ENCODE peak calls at places on chromosome 21, in six cellular contexts. One of them, this sample, is unnamed. For H3K9me3 and H3K36me3, the result is how much of the 10 kb centered on the place peaks cover.

GRCh38 chr21:21002137-21002536 is 3.9 kb downstream of the NCAM2 start:
- DNase-seq in CD8-positive, alpha-beta T cell: no peak
- DNase-seq in psoas muscle: no peak
- DNase-seq in upper lobe of right lung: no peak
- DNase-seq in endodermal cell: no peak
- DNase-seq in NT2/D1: no peak
- DNase-seq in this sample: no peak

GRCh38 chr21:17679002-17679600 is 66.4 kb upstream of the BTG3 start:
- DNase-seq in CD8-positive, alpha-beta T cell: no peak
- DNase-seq in psoas muscle: no peak
- DNase-seq in upper lobe of right lung: no peak
- DNase-seq in endodermal cell: no peak
- DNase-seq in NT2/D1: peak
- DNase-seq in this sample: no peak

GRCh38 chr21:46661211-46661625 is 25.7 kb downstream of the PRMT2 start:
- DNase-seq in CD8-positive, alpha-beta T cell: peak
- DNase-seq in psoas muscle: peak
- DNase-seq in upper lobe of right lung: peak
- DNase-seq in endodermal cell: peak
- DNase-seq in NT2/D1: peak
- DNase-seq in this sample: peak

GRCh38 chr21:26833011-26833410 is 12.2 kb downstream of the ADAMTS1 start:
- DNase-seq in CD8-positive, alpha-beta T cell: no peak
- DNase-seq in psoas muscle: no peak
- DNase-seq in upper lobe of right lung: no peak
- DNase-seq in endodermal cell: no peak
- DNase-seq in NT2/D1: no peak
- DNase-seq in this sample: no peak

GRCh38 chr21:24217141-24217540 is 1390.1 kb downstream of the MRPL39 start:
- DNase-seq in CD8-positive, alpha-beta T cell: no peak
- DNase-seq in psoas muscle: no peak
- DNase-seq in upper lobe of right lung: no peak
- DNase-seq in endodermal cell: no peak
- DNase-seq in NT2/D1: no peak
- DNase-seq in this sample: no peak

GRCh38 chr21:23694396-23694795 is 1912.9 kb downstream of the MRPL39 start:
- DNase-seq in CD8-positive, alpha-beta T cell: no peak
- DNase-seq in psoas muscle: no peak
- DNase-seq in upper lobe of right lung: no peak
- DNase-seq in endodermal cell: no peak
- DNase-seq in NT2/D1: no peak
- DNase-seq in this sample: no peak

GRCh38 chr21:25949701-25950100 is 214.9 kb downstream of the GABPA start:
- DNase-seq in CD8-positive, alpha-beta T cell: no peak
- DNase-seq in psoas muscle: no peak
- DNase-seq in upper lobe of right lung: no peak
- DNase-seq in endodermal cell: no peak
- DNase-seq in NT2/D1: no peak
- DNase-seq in this sample: no peak

GRCh38 chr21:16069713-16070112 is 339.9 kb downstream of the USP25 start:
- DNase-seq in CD8-positive, alpha-beta T cell: no peak
- DNase-seq in psoas muscle: no peak
- DNase-seq in upper lobe of right lung: no peak
- DNase-seq in endodermal cell: no peak
- DNase-seq in NT2/D1: no peak
- DNase-seq in this sample: no peak

GRCh38 chr21:16841917-16842316 is 670.9 kb upstream of the CXADR start:
- DNase-seq in CD8-positive, alpha-beta T cell: no peak
- DNase-seq in psoas muscle: no peak
- DNase-seq in upper lobe of right lung: no peak
- DNase-seq in endodermal cell: no peak
- DNase-seq in NT2/D1: no peak
- DNase-seq in this sample: no peak

GRCh38 chr21:18350216-18350615 is 53.4 kb downstream of the TMPRSS15 start:
- DNase-seq in CD8-positive, alpha-beta T cell: no peak
- DNase-seq in psoas muscle: no peak
- DNase-seq in upper lobe of right lung: no peak
- DNase-seq in endodermal cell: no peak
- DNase-seq in NT2/D1: no peak
- DNase-seq in this sample: no peak

GRCh38 chr21:29299046-29299905 is 554 bp downstream of the BACH1 start:
- DNase-seq in CD8-positive, alpha-beta T cell: peak
- DNase-seq in psoas muscle: peak
- DNase-seq in upper lobe of right lung: peak
- DNase-seq in endodermal cell: no peak
- DNase-seq in NT2/D1: no peak
- DNase-seq in this sample: peak

GRCh38 chr21:46181436-46181835 is 2.8 kb downstream of the SPATC1L start:
- DNase-seq in CD8-positive, alpha-beta T cell: no peak
- DNase-seq in psoas muscle: no peak
- DNase-seq in upper lobe of right lung: no peak
- DNase-seq in endodermal cell: no peak
- DNase-seq in NT2/D1: no peak
- DNase-seq in this sample: no peak

GRCh38 chr21:17729455-17729854 is 89.7 kb downstream of the C21orf91 start:
- DNase-seq in CD8-positive, alpha-beta T cell: no peak
- DNase-seq in psoas muscle: no peak
- DNase-seq in upper lobe of right lung: no peak
- DNase-seq in endodermal cell: no peak
- DNase-seq in NT2/D1: no peak
- DNase-seq in this sample: no peak

GRCh38 chr21:7933923-7934322 is 2587.5 kb upstream of the TPTE start:
- DNase-seq in CD8-positive, alpha-beta T cell: no peak
- DNase-seq in psoas muscle: no peak
- DNase-seq in upper lobe of right lung: no peak
- DNase-seq in endodermal cell: no peak
- DNase-seq in NT2/D1: no peak
- DNase-seq in this sample: no peak
- H3K9me3 ChIP-seq in CD8-positive, alpha-beta T cell: under half
- H3K9me3 ChIP-seq in psoas muscle: half or more
- H3K9me3 ChIP-seq in upper lobe of right lung: half or more
- H3K9me3 ChIP-seq in endodermal cell: under half
- H3K9me3 ChIP-seq in NT2/D1: under half
- H3K9me3 ChIP-seq in this sample: half or more

DNA sequence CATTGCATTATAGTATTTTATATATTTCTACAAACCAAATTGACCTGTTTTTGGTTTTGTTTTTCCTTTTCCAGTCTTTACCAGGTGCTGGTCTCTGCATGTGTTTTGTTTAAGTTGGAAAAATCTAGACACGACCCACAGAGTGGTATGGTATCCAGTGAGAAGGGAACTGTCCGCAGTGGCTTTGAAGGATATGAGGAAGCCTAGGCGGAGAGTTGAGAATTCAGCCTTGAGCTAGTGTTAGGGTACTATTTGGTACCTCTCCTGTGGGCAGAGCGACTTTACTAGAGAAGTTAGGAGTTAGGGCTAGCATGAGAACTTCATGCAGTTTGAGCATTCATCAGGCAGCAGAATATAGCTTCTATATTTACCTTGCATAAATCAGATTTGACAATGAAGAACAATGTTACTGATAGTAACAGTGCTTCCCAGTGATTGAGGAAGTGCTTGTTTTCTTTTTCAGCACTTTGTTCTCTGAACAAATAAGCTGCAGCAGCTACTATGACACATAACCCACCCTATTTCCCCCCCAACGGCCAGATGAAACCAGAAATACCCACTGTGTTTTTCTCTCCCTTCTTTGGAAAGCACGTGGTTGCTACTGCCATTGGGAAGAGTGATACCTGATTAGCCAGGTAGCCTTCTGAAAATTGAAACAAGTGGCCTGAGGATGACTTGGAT is 19.0 kb downstream of the MRPS6 start:
- DNase-seq in CD8-positive, alpha-beta T cell: no peak
- DNase-seq in psoas muscle: no peak
- DNase-seq in upper lobe of right lung: no peak
- DNase-seq in endodermal cell: no peak
- DNase-seq in NT2/D1: no peak
- DNase-seq in this sample: no peak
- H3K36me3 ChIP-seq in CD8-positive, alpha-beta T cell: under half
- H3K36me3 ChIP-seq in psoas muscle: under half
- H3K36me3 ChIP-seq in upper lobe of right lung: under half
- H3K36me3 ChIP-seq in endodermal cell: half or more
- H3K36me3 ChIP-seq in NT2/D1: under half
- H3K36me3 ChIP-seq in this sample: under half

DNA sequence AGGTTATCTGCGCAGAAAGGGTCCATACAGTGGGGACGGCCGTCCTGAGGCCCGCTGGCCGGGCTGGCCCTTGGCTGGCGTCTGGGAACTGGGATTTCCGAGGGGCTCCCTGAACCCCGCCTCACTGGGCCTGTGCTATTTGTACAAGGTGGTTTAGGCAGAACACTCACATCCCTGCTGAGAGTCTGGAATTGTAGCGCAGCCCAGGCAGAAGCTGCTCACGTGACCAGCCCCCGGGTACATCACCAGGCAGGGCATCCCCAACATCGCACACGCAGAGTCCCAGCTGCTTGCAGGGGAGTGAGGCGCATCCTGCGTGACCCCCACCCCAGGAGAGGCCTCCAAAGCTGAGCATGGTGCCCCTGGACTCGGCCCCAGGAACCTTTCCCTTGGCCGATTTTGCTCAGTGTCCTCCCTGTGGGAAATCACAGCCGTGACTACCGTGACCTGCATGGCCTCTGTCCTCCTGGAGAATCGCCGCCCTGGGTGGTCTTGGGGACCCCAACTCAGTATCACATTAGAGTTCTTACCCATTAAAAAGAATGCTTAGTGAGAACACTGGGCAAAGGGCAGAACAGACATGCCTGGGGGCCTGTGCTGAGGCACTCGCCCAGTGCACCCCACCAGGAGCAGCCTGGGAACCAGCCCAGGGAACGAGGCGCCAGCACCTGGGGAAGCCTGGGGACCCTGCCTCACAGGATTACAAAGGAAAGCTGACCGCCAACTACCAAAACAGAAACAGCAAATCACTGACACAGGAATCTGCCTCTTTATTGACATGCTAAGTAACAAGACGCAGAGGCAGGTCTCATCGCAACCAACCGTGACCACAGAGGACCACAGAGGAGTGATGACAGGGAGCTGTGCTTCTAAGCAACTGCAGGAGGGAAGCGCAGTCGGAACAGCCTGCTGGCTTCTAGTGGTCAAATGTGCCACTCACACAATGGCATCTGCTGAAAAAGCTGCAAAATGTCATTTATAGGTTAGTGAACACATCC is 33.5 kb downstream of the UBE2G2 start:
- DNase-seq in CD8-positive, alpha-beta T cell: no peak
- DNase-seq in psoas muscle: no peak
- DNase-seq in upper lobe of right lung: peak
- DNase-seq in endodermal cell: peak
- DNase-seq in NT2/D1: peak
- DNase-seq in this sample: no peak
- H3K9me3 ChIP-seq in CD8-positive, alpha-beta T cell: under half
- H3K9me3 ChIP-seq in psoas muscle: under half
- H3K9me3 ChIP-seq in upper lobe of right lung: under half
- H3K9me3 ChIP-seq in endodermal cell: under half
- H3K9me3 ChIP-seq in NT2/D1: under half
- H3K9me3 ChIP-seq in this sample: under half

DNA sequence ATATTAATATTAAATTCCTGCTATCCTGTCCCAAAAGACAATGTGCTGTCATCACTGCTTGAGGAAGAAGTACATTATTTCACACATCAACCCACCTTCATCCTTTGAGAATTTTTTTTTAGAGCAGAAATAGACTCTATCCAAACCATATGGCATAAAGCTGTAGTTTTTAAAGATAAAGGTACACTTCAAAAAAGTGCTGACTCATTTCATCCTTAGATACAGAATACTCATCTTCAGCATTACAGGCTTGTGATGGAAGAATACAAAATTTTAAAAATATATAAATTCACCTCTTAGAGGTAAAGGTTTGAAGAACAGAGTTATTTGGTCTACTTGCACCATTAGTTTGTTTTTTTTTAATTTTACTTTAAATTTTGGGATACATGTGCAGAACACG is 126.7 kb upstream of the ERG start:
- DNase-seq in CD8-positive, alpha-beta T cell: no peak
- DNase-seq in psoas muscle: no peak
- DNase-seq in upper lobe of right lung: no peak
- DNase-seq in endodermal cell: no peak
- DNase-seq in NT2/D1: no peak
- DNase-seq in this sample: no peak
- H3K36me3 ChIP-seq in CD8-positive, alpha-beta T cell: under half
- H3K36me3 ChIP-seq in psoas muscle: under half
- H3K36me3 ChIP-seq in upper lobe of right lung: under half
- H3K36me3 ChIP-seq in endodermal cell: under half
- H3K36me3 ChIP-seq in NT2/D1: under half
- H3K36me3 ChIP-seq in this sample: under half

GRCh38 chr21:36692844-36693143 is 6.1 kb upstream of the SIM2 start:
- DNase-seq in CD8-positive, alpha-beta T cell: no peak
- DNase-seq in psoas muscle: no peak
- DNase-seq in upper lobe of right lung: no peak
- DNase-seq in endodermal cell: no peak
- DNase-seq in NT2/D1: no peak
- DNase-seq in this sample: no peak
- H3K9me3 ChIP-seq in CD8-positive, alpha-beta T cell: under half
- H3K9me3 ChIP-seq in psoas muscle: under half
- H3K9me3 ChIP-seq in upper lobe of right lung: under half
- H3K9me3 ChIP-seq in endodermal cell: under half
- H3K9me3 ChIP-seq in NT2/D1: under half
- H3K9me3 ChIP-seq in this sample: under half

GRCh38 chr21:33258475-33258874 is 7.7 kb upstream of the IL10RB start:
- DNase-seq in CD8-positive, alpha-beta T cell: no peak
- DNase-seq in psoas muscle: no peak
- DNase-seq in upper lobe of right lung: no peak
- DNase-seq in endodermal cell: no peak
- DNase-seq in NT2/D1: no peak
- DNase-seq in this sample: no peak

GRCh38 chr21:33255404-33255803 is 10.8 kb upstream of the IL10RB start:
- DNase-seq in CD8-positive, alpha-beta T cell: no peak
- DNase-seq in psoas muscle: no peak
- DNase-seq in upper lobe of right lung: no peak
- DNase-seq in endodermal cell: no peak
- DNase-seq in NT2/D1: no peak
- DNase-seq in this sample: no peak

GRCh38 chr21:33254766-33255165 is 11.4 kb upstream of the IL10RB start:
- DNase-seq in CD8-positive, alpha-beta T cell: no peak
- DNase-seq in psoas muscle: no peak
- DNase-seq in upper lobe of right lung: no peak
- DNase-seq in endodermal cell: peak
- DNase-seq in NT2/D1: no peak
- DNase-seq in this sample: no peak

GRCh38 chr21:33257404-33257803 is 8.8 kb upstream of the IL10RB start:
- DNase-seq in CD8-positive, alpha-beta T cell: no peak
- DNase-seq in psoas muscle: no peak
- DNase-seq in upper lobe of right lung: no peak
- DNase-seq in endodermal cell: peak
- DNase-seq in NT2/D1: no peak
- DNase-seq in this sample: no peak

DNA sequence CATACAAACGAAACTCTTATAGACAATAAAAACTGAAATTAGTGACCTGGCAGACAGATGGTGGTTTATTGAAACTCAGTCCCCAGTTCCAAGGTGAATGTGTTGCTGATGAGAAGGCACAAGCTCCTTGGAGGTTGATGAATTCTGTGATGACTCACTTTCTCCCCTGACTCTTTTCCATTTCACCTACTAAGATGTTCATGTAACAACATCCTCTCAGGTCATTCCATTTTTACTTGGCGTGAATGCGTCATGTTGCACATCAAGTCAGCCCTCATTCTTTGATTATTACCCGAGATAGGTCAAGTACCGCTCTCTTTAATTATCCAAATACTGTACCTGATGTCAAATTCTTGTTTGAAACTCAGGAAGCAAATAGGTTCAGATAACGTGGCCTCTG is 10.1 kb upstream of the IL10RB start:
- DNase-seq in CD8-positive, alpha-beta T cell: no peak
- DNase-seq in psoas muscle: no peak
- DNase-seq in upper lobe of right lung: no peak
- DNase-seq in endodermal cell: no peak
- DNase-seq in NT2/D1: no peak
- DNase-seq in this sample: no peak
- H3K36me3 ChIP-seq in CD8-positive, alpha-beta T cell: under half
- H3K36me3 ChIP-seq in psoas muscle: under half
- H3K36me3 ChIP-seq in upper lobe of right lung: half or more
- H3K36me3 ChIP-seq in endodermal cell: half or more
- H3K36me3 ChIP-seq in NT2/D1: half or more
- H3K36me3 ChIP-seq in this sample: half or more

GRCh38 chr21:13827201-13827600 is 217.6 kb downstream of the POTED start:
- DNase-seq in CD8-positive, alpha-beta T cell: no peak
- DNase-seq in psoas muscle: no peak
- DNase-seq in upper lobe of right lung: no peak
- DNase-seq in endodermal cell: no peak
- DNase-seq in NT2/D1: no peak
- DNase-seq in this sample: no peak
- H3K9me3 ChIP-seq in CD8-positive, alpha-beta T cell: under half
- H3K9me3 ChIP-seq in psoas muscle: under half
- H3K9me3 ChIP-seq in upper lobe of right lung: under half
- H3K9me3 ChIP-seq in endodermal cell: under half
- H3K9me3 ChIP-seq in NT2/D1: under half
- H3K9me3 ChIP-seq in this sample: under half

This sample was measured in lower lobe of right lung.